ENCODE peak calls at places on chromosomes 5 and 9, in eight cellular contexts. D is pancreas; G is LoVo; P is ELF-1; L is activated naive CD4-positive, alpha-beta T cell; Z is astrocyte of the cerebellum; H is stimulated activated CD4-positive, alpha-beta T cell treated with anti-CD3 and anti-CD28 coated beads, Interleukin-1b, Interleukin-23, amount 100 ng/mL, for 24 hours; O is fibroblast of mammary gland. W is an unnamed sample.

GRCh38 chr9:133677126-133678010 is 41.2 kb downstream of the DBH start:
- DNase-seq in D (peak; percentile 8), G (no peak), P (no peak), L (peak; percentile 48), Z (no peak), H (no peak), O (no peak), W (no peak)

GRCh38 chr9:20551835-20552234 is 70.5 kb downstream of the MLLT3 start:
- DNase-seq in D (no peak), G (peak; percentile 68), P (no peak), L (no peak), Z (no peak), H (no peak), O (no peak), W (no peak)

GRCh38 chr9:16664211-16664610 is 206.3 kb downstream of the BNC2 start:
- DNase-seq in D (no peak), G (no peak), P (no peak), L (no peak), Z (no peak), H (no peak), O (no peak), W (no peak)

GRCh38 chr9:16598316-16598715 is 272.2 kb downstream of the BNC2 start:
- DNase-seq in D (no peak), G (no peak), P (no peak), L (no peak), Z (no peak), H (no peak), O (peak; percentile 48), W (no peak)

GRCh38 chr5:139226131-139226530 is 28.0 kb upstream of the SIL1 start:
- DNase-seq in D (no peak), G (no peak), P (no peak), L (no peak), Z (no peak), H (no peak), O (no peak), W (no peak)

GRCh38 chr5:144972317-144972716 is 801.6 kb downstream of the KCTD16 start:
- DNase-seq in D (no peak), G (no peak), P (no peak), L (no peak), Z (no peak), H (no peak), O (no peak), W (no peak)

GRCh38 chr9:134192311-134192950 is 28.1 kb upstream of the RNU6ATAC start:
- DNase-seq in D (no peak), G (no peak), P (no peak), L (no peak), Z (no peak), H (no peak), O (no peak), W (no peak)

GRCh38 chr9:6197330-6197729 is 18.3 kb upstream of the IL33 start:
- DNase-seq in D (no peak), G (no peak), P (peak; percentile 30), L (no peak), Z (no peak), H (no peak), O (peak; percentile 52), W (no peak)

GRCh38 chr5:65020492-65020891 is 251.8 kb downstream of the CWC27 start:
- DNase-seq in D (no peak), G (no peak), P (no peak), L (no peak), Z (peak; percentile 73), H (no peak), O (peak; percentile 43), W (no peak)

GRCh38 chr5:149860801-149861322 is 83.7 kb downstream of the PDE6A start:
- DNase-seq in D (no peak), G (no peak), P (peak; percentile 48), L (no peak), Z (peak; percentile 27), H (no peak), O (peak; percentile 53), W (peak; percentile 17)

GRCh38 chr5:118529361-118530154 is 458.8 kb downstream of the DTWD2 start:
- DNase-seq in D (no peak), G (no peak), P (no peak), L (no peak), Z (no peak), H (no peak), O (no peak), W (no peak)

GRCh38 chr5:124650960-124651662 is 95.3 kb downstream of the ZNF608 start:
- DNase-seq in D (no peak), G (no peak), P (no peak), L (no peak), Z (no peak), H (no peak), O (peak; percentile 72), W (no peak)

GRCh38 chr5:65102826-65103673 is 334.3 kb downstream of the CWC27 start:
- DNase-seq in D (peak; percentile 56), G (peak; percentile 59), P (peak; percentile 75), L (peak; percentile 41), Z (peak; percentile 37), H (no peak), O (peak; percentile 62), W (peak; percentile 69)

GRCh38 chr9:81370650-81371049 is 318.7 kb downstream of the TLE1 start:
- DNase-seq in D (no peak), G (no peak), P (peak; percentile 64), L (no peak), Z (no peak), H (no peak), O (no peak), W (no peak)

GRCh38 chr5:30040483-30041116 is 1152.9 kb upstream of the CDH6 start:
- DNase-seq in D (no peak), G (peak; percentile 66), P (peak; percentile 46), L (no peak), Z (peak; percentile 79), H (no peak), O (peak; percentile 23), W (peak; percentile 68)

GRCh38 chr5:137734962-137735530 is 843 bp downstream of the KLHL3 start:
- DNase-seq in D (no peak), G (no peak), P (peak; percentile 63), L (no peak), Z (no peak), H (no peak), O (peak; percentile 55), W (no peak)

GRCh38 chr9:134066546-134066922 is 1.3 kb downstream of the BRD3 start:
- DNase-seq in D (no peak), G (no peak), P (peak; percentile 43), L (no peak), Z (no peak), H (no peak), O (peak; percentile 39), W (peak; percentile 11)

GRCh38 chr9:131590907-131591844 is 45.9 kb downstream of the PRRT1B start:
- DNase-seq in D (peak; percentile 77), G (peak; percentile 40), P (peak; percentile 86), L (peak; percentile 69), Z (peak; percentile 47), H (peak; percentile 39), O (peak; percentile 69), W (peak; percentile 69)

GRCh38 chr5:126808619-126809018 is 31.7 kb downstream of the LMNB1 start:
- DNase-seq in D (no peak), G (peak; percentile 44), P (peak; percentile 21), L (no peak), Z (peak; percentile 32), H (no peak), O (peak; percentile 54), W (peak; percentile 40)

GRCh38 chr5:172321593-172321992 is 38.0 kb upstream of the UBTD2 start:
- DNase-seq in D (no peak), G (no peak), P (peak; percentile 10), L (no peak), Z (no peak), H (no peak), O (no peak), W (no peak)

GRCh38 chr5:181114844-181115778 is 15.9 kb downstream of the OR2V1 start:
- DNase-seq in D (no peak), G (no peak), P (peak; percentile 69), L (no peak), Z (no peak), H (no peak), O (peak; percentile 40), W (no peak)

GRCh38 chr5:3650315-3650714 is 54.7 kb downstream of the IRX1 start:
- DNase-seq in D (no peak), G (no peak), P (peak; percentile 55), L (no peak), Z (no peak), H (no peak), O (no peak), W (no peak)

GRCh38 chr9:121852646-121853616 is 201.5 kb downstream of the DAB2IP start:
- DNase-seq in D (no peak), G (no peak), P (no peak), L (no peak), Z (no peak), H (no peak), O (peak; percentile 38), W (no peak)

GRCh38 chr5:149412783-149413476 is 33.8 kb upstream of the IL17B start:
- DNase-seq in D (no peak), G (no peak), P (no peak), L (no peak), Z (no peak), H (no peak), O (no peak), W (no peak)

GRCh38 chr5:113293613-113294340 is 141.0 kb downstream of the TSSK1B start:
- DNase-seq in D (no peak), G (no peak), P (peak; percentile 60), L (no peak), Z (no peak), H (no peak), O (peak; percentile 40), W (no peak)

GRCh38 chr9:110975278-110975677 is 63.0 kb downstream of the LPAR1 start:
- DNase-seq in D (no peak), G (no peak), P (no peak), L (no peak), Z (no peak), H (no peak), O (no peak), W (no peak)

GRCh38 chr5:168291281-168291960 is at the start of gene WWC1:
- DNase-seq in D (peak; percentile 95), G (peak; percentile 93), P (peak; percentile 90), L (peak; percentile 69), Z (no peak), H (no peak), O (no peak), W (peak; percentile 91)

GRCh38 chr5:123810253-123810652 is 298.3 kb downstream of the CSNK1G3 start:
- DNase-seq in D (no peak), G (no peak), P (peak; percentile 28), L (no peak), Z (no peak), H (no peak), O (no peak), W (peak; percentile 87)

GRCh38 chr9:27712826-27713225 is 139.5 kb upstream of the C9orf72 start:
- DNase-seq in D (no peak), G (no peak), P (no peak), L (no peak), Z (no peak), H (no peak), O (no peak), W (no peak)

GRCh38 chr9:16705121-16705604 is 165.3 kb downstream of the BNC2 start:
- DNase-seq in D (peak; percentile 62), G (peak; percentile 5), P (peak; percentile 94), L (no peak), Z (peak; percentile 97), H (no peak), O (peak; percentile 100), W (no peak)

GRCh38 chr5:154858972-154859950 is 834 bp downstream of the CNOT8 start:
- DNase-seq in D (no peak), G (no peak), P (peak; percentile 20), L (no peak), Z (no peak), H (no peak), O (no peak), W (no peak)

W was measured in SW480.